ENCODE peak calls at places on chromosomes 16 and 17, in seven cellular contexts. One of them, this sample, is unnamed.

GRCh38 chr16:55821210-55821609 is 11.7 kb downstream of the CES1 start:
- DNase-seq in HepG2: no peak
- DNase-seq in hepatocyte: no peak
- DNase-seq in osteoblast: no peak
- DNase-seq in endothelial cell of umbilical vein: no peak
- DNase-seq in PC-9: no peak
- DNase-seq in K562: no peak
- DNase-seq in this sample: no peak

GRCh38 chr16:73043828-73044493 is 4.0 kb downstream of the ZFHX3 start:
- DNase-seq in HepG2: no peak
- DNase-seq in hepatocyte: no peak
- DNase-seq in osteoblast: peak; percentile 91
- DNase-seq in endothelial cell of umbilical vein: no peak
- DNase-seq in PC-9: no peak
- DNase-seq in K562: no peak
- DNase-seq in this sample: peak; percentile 60

GRCh38 chr17:77441130-77441920 is 300.6 kb downstream of the SEC14L1 start:
- DNase-seq in HepG2: no peak
- DNase-seq in hepatocyte: no peak
- DNase-seq in osteoblast: no peak
- DNase-seq in endothelial cell of umbilical vein: no peak
- DNase-seq in PC-9: no peak
- DNase-seq in K562: no peak
- DNase-seq in this sample: no peak

GRCh38 chr17:37447641-37448040 is 41.0 kb downstream of the TADA2A start:
- DNase-seq in HepG2: no peak
- DNase-seq in hepatocyte: no peak
- DNase-seq in osteoblast: peak; percentile 44
- DNase-seq in endothelial cell of umbilical vein: peak; percentile 29
- DNase-seq in PC-9: peak; percentile 16
- DNase-seq in K562: no peak
- DNase-seq in this sample: peak; percentile 83

GRCh38 chr16:83046664-83047063 is 419.9 kb downstream of the CDH13 start:
- DNase-seq in HepG2: no peak
- DNase-seq in hepatocyte: no peak
- DNase-seq in osteoblast: no peak
- DNase-seq in endothelial cell of umbilical vein: peak; percentile 17
- DNase-seq in PC-9: no peak
- DNase-seq in K562: no peak
- DNase-seq in this sample: no peak

GRCh38 chr17:59154335-59154720 is 658 bp downstream of the SKA2 start:
- DNase-seq in HepG2: peak; percentile 41
- DNase-seq in hepatocyte: peak; percentile 64
- DNase-seq in osteoblast: no peak
- DNase-seq in endothelial cell of umbilical vein: no peak
- DNase-seq in PC-9: peak; percentile 42
- DNase-seq in K562: peak; percentile 25
- DNase-seq in this sample: peak; percentile 80

GRCh38 chr17:82619641-82620040 is 28.6 kb downstream of the WDR45B start:
- DNase-seq in HepG2: no peak
- DNase-seq in hepatocyte: no peak
- DNase-seq in osteoblast: no peak
- DNase-seq in endothelial cell of umbilical vein: no peak
- DNase-seq in PC-9: no peak
- DNase-seq in K562: no peak
- DNase-seq in this sample: no peak

GRCh38 chr17:72370819-72371218 is 250.0 kb downstream of the SOX9 start:
- DNase-seq in HepG2: no peak
- DNase-seq in hepatocyte: no peak
- DNase-seq in osteoblast: peak; percentile 88
- DNase-seq in endothelial cell of umbilical vein: no peak
- DNase-seq in PC-9: no peak
- DNase-seq in K562: peak; percentile 18
- DNase-seq in this sample: peak; percentile 89

GRCh38 chr17:34173221-34173620 is 81.9 kb upstream of the CCL2 start:
- DNase-seq in HepG2: no peak
- DNase-seq in hepatocyte: no peak
- DNase-seq in osteoblast: no peak
- DNase-seq in endothelial cell of umbilical vein: no peak
- DNase-seq in PC-9: no peak
- DNase-seq in K562: no peak
- DNase-seq in this sample: peak; percentile 58

GRCh38 chr17:79607941-79608728 is 2.7 kb downstream of the RBFOX3 start:
- DNase-seq in HepG2: no peak
- DNase-seq in hepatocyte: peak; percentile 84
- DNase-seq in osteoblast: peak; percentile 98
- DNase-seq in endothelial cell of umbilical vein: peak; percentile 4
- DNase-seq in PC-9: no peak
- DNase-seq in K562: peak; percentile 71
- DNase-seq in this sample: peak; percentile 64

GRCh38 chr16:66264311-66265105 is 102.0 kb upstream of the CDH5 start:
- DNase-seq in HepG2: no peak
- DNase-seq in hepatocyte: peak; percentile 1
- DNase-seq in osteoblast: no peak
- DNase-seq in endothelial cell of umbilical vein: no peak
- DNase-seq in PC-9: no peak
- DNase-seq in K562: no peak
- DNase-seq in this sample: no peak

GRCh38 chr17:73234746-73235145 is 26.9 kb downstream of the CPSF4L start:
- DNase-seq in HepG2: no peak
- DNase-seq in hepatocyte: no peak
- DNase-seq in osteoblast: no peak
- DNase-seq in endothelial cell of umbilical vein: no peak
- DNase-seq in PC-9: no peak
- DNase-seq in K562: no peak
- DNase-seq in this sample: no peak

GRCh38 chr16:75250089-75250808 is 1.2 kb downstream of the BCAR1 start:
- DNase-seq in HepG2: no peak
- DNase-seq in hepatocyte: peak; percentile 56
- DNase-seq in osteoblast: peak; percentile 97
- DNase-seq in endothelial cell of umbilical vein: no peak
- DNase-seq in PC-9: peak; percentile 49
- DNase-seq in K562: no peak
- DNase-seq in this sample: peak; percentile 69

GRCh38 chr17:6509295-6509771 is 47.0 kb downstream of the PITPNM3 start:
- DNase-seq in HepG2: no peak
- DNase-seq in hepatocyte: no peak
- DNase-seq in osteoblast: peak; percentile 92
- DNase-seq in endothelial cell of umbilical vein: no peak
- DNase-seq in PC-9: no peak
- DNase-seq in K562: peak; percentile 41
- DNase-seq in this sample: peak; percentile 59

GRCh38 chr17:37066322-37066905 is 117.7 kb downstream of the AATF start:
- DNase-seq in HepG2: no peak
- DNase-seq in hepatocyte: no peak
- DNase-seq in osteoblast: no peak
- DNase-seq in endothelial cell of umbilical vein: no peak
- DNase-seq in PC-9: no peak
- DNase-seq in K562: no peak
- DNase-seq in this sample: no peak

GRCh38 chr16:22195695-22196558 is 10.2 kb upstream of the EEF2K start:
- DNase-seq in HepG2: peak; percentile 92
- DNase-seq in hepatocyte: peak; percentile 92
- DNase-seq in osteoblast: peak; percentile 89
- DNase-seq in endothelial cell of umbilical vein: peak; percentile 98
- DNase-seq in PC-9: peak; percentile 94
- DNase-seq in K562: peak; percentile 69
- DNase-seq in this sample: peak; percentile 91

GRCh38 chr17:42153919-42154491 is 784 bp downstream of the RAB5C start:
- DNase-seq in HepG2: peak; percentile 71
- DNase-seq in hepatocyte: peak; percentile 57
- DNase-seq in osteoblast: peak; percentile 76
- DNase-seq in endothelial cell of umbilical vein: peak; percentile 73
- DNase-seq in PC-9: no peak
- DNase-seq in K562: peak; percentile 55
- DNase-seq in this sample: peak; percentile 57

GRCh38 chr17:42154514-42154883 is 290 bp downstream of the RAB5C start:
- DNase-seq in HepG2: no peak
- DNase-seq in hepatocyte: no peak
- DNase-seq in osteoblast: peak; percentile 25
- DNase-seq in endothelial cell of umbilical vein: no peak
- DNase-seq in PC-9: no peak
- DNase-seq in K562: no peak
- DNase-seq in this sample: no peak

GRCh38 chr17:42159796-42160551 is 5.2 kb upstream of the RAB5C start:
- DNase-seq in HepG2: no peak
- DNase-seq in hepatocyte: no peak
- DNase-seq in osteoblast: peak; percentile 45
- DNase-seq in endothelial cell of umbilical vein: no peak
- DNase-seq in PC-9: no peak
- DNase-seq in K562: no peak
- DNase-seq in this sample: no peak

GRCh38 chr17:42155614-42156045 is 841 bp upstream of the RAB5C start:
- DNase-seq in HepG2: no peak
- DNase-seq in hepatocyte: no peak
- DNase-seq in osteoblast: no peak
- DNase-seq in endothelial cell of umbilical vein: no peak
- DNase-seq in PC-9: no peak
- DNase-seq in K562: no peak
- DNase-seq in this sample: peak; percentile 65
- H3K4me2 ChIP-seq in HepG2: peak overlapping the region; percentile 46
- H3K4me2 ChIP-seq in hepatocyte: peak overlapping the region; percentile 71
- H3K4me2 ChIP-seq in osteoblast: peak overlapping the region; percentile 74
- H3K4me2 ChIP-seq in endothelial cell of umbilical vein: peak overlapping the region; percentile 69
- H3K4me2 ChIP-seq in PC-9: peak overlapping the region; percentile 72
- H3K4me2 ChIP-seq in K562: peak overlapping the region; percentile 51
- H3K4me2 ChIP-seq in this sample: peak overlapping the region; percentile 70

GRCh38 chr17:67211742-67212141 is 33.3 kb downstream of the HELZ start:
- DNase-seq in HepG2: peak; percentile 9
- DNase-seq in hepatocyte: no peak
- DNase-seq in osteoblast: no peak
- DNase-seq in endothelial cell of umbilical vein: no peak
- DNase-seq in PC-9: no peak
- DNase-seq in K562: no peak
- DNase-seq in this sample: peak; percentile 59

GRCh38 chr17:67212231-67212630 is 32.8 kb downstream of the HELZ start:
- DNase-seq in HepG2: no peak
- DNase-seq in hepatocyte: no peak
- DNase-seq in osteoblast: no peak
- DNase-seq in endothelial cell of umbilical vein: no peak
- DNase-seq in PC-9: no peak
- DNase-seq in K562: no peak
- DNase-seq in this sample: peak; percentile 63

GRCh38 chr17:67210915-67211314 is 34.1 kb downstream of the HELZ start:
- DNase-seq in HepG2: no peak
- DNase-seq in hepatocyte: no peak
- DNase-seq in osteoblast: no peak
- DNase-seq in endothelial cell of umbilical vein: no peak
- DNase-seq in PC-9: no peak
- DNase-seq in K562: no peak
- DNase-seq in this sample: no peak

GRCh38 chr17:67203818-67204217 is 41.2 kb downstream of the HELZ start:
- DNase-seq in HepG2: no peak
- DNase-seq in hepatocyte: no peak
- DNase-seq in osteoblast: no peak
- DNase-seq in endothelial cell of umbilical vein: no peak
- DNase-seq in PC-9: no peak
- DNase-seq in K562: no peak
- DNase-seq in this sample: no peak

GRCh38 chr17:67208232-67208631 is 36.8 kb downstream of the HELZ start:
- DNase-seq in HepG2: no peak
- DNase-seq in hepatocyte: no peak
- DNase-seq in osteoblast: no peak
- DNase-seq in endothelial cell of umbilical vein: no peak
- DNase-seq in PC-9: no peak
- DNase-seq in K562: no peak
- DNase-seq in this sample: no peak
- H3K36me3 ChIP-seq in HepG2: peaks cover 35% of the 10 kb centered on the region
- H3K36me3 ChIP-seq in hepatocyte: no peaks in the 10 kb centered on the region
- H3K36me3 ChIP-seq in osteoblast: no peaks in the 10 kb centered on the region
- H3K36me3 ChIP-seq in endothelial cell of umbilical vein: no peaks in the 10 kb centered on the region
- H3K36me3 ChIP-seq in PC-9: no peaks in the 10 kb centered on the region
- H3K36me3 ChIP-seq in K562: peaks cover 23% of the 10 kb centered on the region
- H3K36me3 ChIP-seq in this sample: peaks cover 2% of the 10 kb centered on the region

GRCh38 chr17:48719642-48720262 is 2.6 kb downstream of the PRAC1 start:
- DNase-seq in HepG2: no peak
- DNase-seq in hepatocyte: no peak
- DNase-seq in osteoblast: no peak
- DNase-seq in endothelial cell of umbilical vein: no peak
- DNase-seq in PC-9: no peak
- DNase-seq in K562: no peak
- DNase-seq in this sample: no peak
- H3K4me2 ChIP-seq in HepG2: no peak overlapping the region
- H3K4me2 ChIP-seq in hepatocyte: peak overlapping the region; percentile 70
- H3K4me2 ChIP-seq in osteoblast: no peak overlapping the region
- H3K4me2 ChIP-seq in endothelial cell of umbilical vein: no peak overlapping the region
- H3K4me2 ChIP-seq in PC-9: no peak overlapping the region
- H3K4me2 ChIP-seq in K562: no peak overlapping the region
- H3K4me2 ChIP-seq in this sample: no peak overlapping the region

GRCh38 chr16:29990033-29990432 is 5.4 kb downstream of the HIRIP3 start:
- DNase-seq in HepG2: no peak
- DNase-seq in hepatocyte: no peak
- DNase-seq in osteoblast: no peak
- DNase-seq in endothelial cell of umbilical vein: no peak
- DNase-seq in PC-9: no peak
- DNase-seq in K562: no peak
- DNase-seq in this sample: no peak

GRCh38 chr16:29991571-29991904 is 3.9 kb downstream of the HIRIP3 start:
- DNase-seq in HepG2: no peak
- DNase-seq in hepatocyte: no peak
- DNase-seq in osteoblast: no peak
- DNase-seq in endothelial cell of umbilical vein: no peak
- DNase-seq in PC-9: no peak
- DNase-seq in K562: no peak
- DNase-seq in this sample: no peak

GRCh38 chr16:29989111-29989858 is 6.1 kb downstream of the HIRIP3 start:
- DNase-seq in HepG2: no peak
- DNase-seq in hepatocyte: no peak
- DNase-seq in osteoblast: peak; percentile 55
- DNase-seq in endothelial cell of umbilical vein: no peak
- DNase-seq in PC-9: no peak
- DNase-seq in K562: no peak
- DNase-seq in this sample: no peak

GRCh38 chr16:29992371-29992967 is 2.9 kb downstream of the HIRIP3 start:
- DNase-seq in HepG2: no peak
- DNase-seq in hepatocyte: no peak
- DNase-seq in osteoblast: no peak
- DNase-seq in endothelial cell of umbilical vein: no peak
- DNase-seq in PC-9: no peak
- DNase-seq in K562: no peak
- DNase-seq in this sample: no peak

DNA sequence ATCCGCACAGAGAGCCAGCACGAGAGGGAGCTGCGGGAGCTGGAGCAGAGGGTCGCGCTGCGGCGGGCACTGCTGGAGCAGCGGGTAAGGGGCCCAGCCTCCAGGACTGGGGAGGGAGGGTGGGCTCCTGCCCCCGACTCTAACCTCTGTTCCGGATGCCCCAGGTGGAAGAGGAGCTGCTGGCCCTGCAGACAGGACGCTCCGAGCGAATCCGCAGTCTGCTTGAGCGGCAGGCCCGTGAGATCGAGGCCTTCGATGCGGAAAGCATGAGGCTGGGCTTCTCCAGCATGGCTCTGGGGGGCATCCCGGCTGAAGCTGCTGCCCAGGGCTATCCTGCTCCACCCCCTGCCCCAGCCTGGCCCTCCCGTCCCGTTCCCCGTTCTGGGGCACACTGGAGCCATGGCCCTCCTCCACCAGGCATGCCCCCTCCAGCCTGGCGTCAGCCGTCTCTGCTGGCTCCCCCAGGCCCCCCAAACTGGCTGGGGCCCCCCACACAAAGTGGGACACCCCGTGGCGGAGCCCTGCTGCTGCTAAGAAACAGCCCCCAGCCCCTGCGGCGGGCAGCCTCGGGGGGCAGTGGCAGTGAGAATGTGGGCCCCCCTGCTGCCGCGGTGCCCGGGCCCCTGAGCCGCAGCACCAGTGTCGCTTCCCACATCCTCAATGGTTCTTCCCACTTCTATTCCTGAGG is 4.4 kb downstream of the HIRIP3 start:
- DNase-seq in HepG2: no peak
- DNase-seq in hepatocyte: no peak
- DNase-seq in osteoblast: no peak
- DNase-seq in endothelial cell of umbilical vein: no peak
- DNase-seq in PC-9: no peak
- DNase-seq in K562: no peak
- DNase-seq in this sample: no peak
- H3K36me3 ChIP-seq in HepG2: peaks cover 69% of the 10 kb centered on the region
- H3K36me3 ChIP-seq in hepatocyte: no peaks in the 10 kb centered on the region
- H3K36me3 ChIP-seq in osteoblast: peaks cover 66% of the 10 kb centered on the region
- H3K36me3 ChIP-seq in endothelial cell of umbilical vein: peaks cover 63% of the 10 kb centered on the region
- H3K36me3 ChIP-seq in PC-9: no peaks in the 10 kb centered on the region
- H3K36me3 ChIP-seq in K562: peaks cover 77% of the 10 kb centered on the region
- H3K36me3 ChIP-seq in this sample: peaks cover 4% of the 10 kb centered on the region

This sample was measured in GM23248.